ENCODE peak calls at places on chromosome 2, in seven cellular contexts. One of them, this sample, is unnamed.

GRCh38 chr2:235917506-235917905 is 250.7 kb downstream of the GBX2 start:
- DNase-seq in activated CD8-positive, alpha-beta memory T cell treated with anti-CD3 and anti-CD28 coated beads for 48 hours: no peak
- DNase-seq in NCI-H1105 treated with DMSO at 0.1 percent for 48 hours: peak
- DNase-seq in stimulated activated CD8-positive, alpha-beta memory T cell treated with anti-CD3 and anti-CD28 coated beads, Interleukin-2, amount 100 ng/mL, for 48 hours: no peak
- DNase-seq in SJSA1: no peak
- DNase-seq in HEK293T: no peak
- DNase-seq in endothelial cell: no peak
- DNase-seq in this sample: no peak

GRCh38 chr2:164910091-164910899 is 45.0 kb downstream of the SLC38A11 start:
- DNase-seq in endothelial cell: no peak
- DNase-seq in stimulated activated CD8-positive, alpha-beta memory T cell treated with anti-CD3 and anti-CD28 coated beads, Interleukin-2, amount 100 ng/mL, for 48 hours: no peak
- DNase-seq in SJSA1: no peak
- DNase-seq in NCI-H1105 treated with DMSO at 0.1 percent for 48 hours: peak
- DNase-seq in HEK293T: peak
- DNase-seq in activated CD8-positive, alpha-beta memory T cell treated with anti-CD3 and anti-CD28 coated beads for 48 hours: no peak
- DNase-seq in this sample: no peak

GRCh38 chr2:200453853-200454524 is 55.9 kb downstream of the KCTD18 start:
- DNase-seq in stimulated activated CD8-positive, alpha-beta memory T cell treated with anti-CD3 and anti-CD28 coated beads, Interleukin-2, amount 100 ng/mL, for 48 hours: no peak
- DNase-seq in endothelial cell: no peak
- DNase-seq in NCI-H1105 treated with DMSO at 0.1 percent for 48 hours: no peak
- DNase-seq in activated CD8-positive, alpha-beta memory T cell treated with anti-CD3 and anti-CD28 coated beads for 48 hours: no peak
- DNase-seq in SJSA1: no peak
- DNase-seq in HEK293T: no peak
- DNase-seq in this sample: no peak

GRCh38 chr2:109486711-109487130 is 127.0 kb downstream of the SEPTIN10 start:
- DNase-seq in endothelial cell: no peak
- DNase-seq in stimulated activated CD8-positive, alpha-beta memory T cell treated with anti-CD3 and anti-CD28 coated beads, Interleukin-2, amount 100 ng/mL, for 48 hours: no peak
- DNase-seq in NCI-H1105 treated with DMSO at 0.1 percent for 48 hours: no peak
- DNase-seq in SJSA1: no peak
- DNase-seq in activated CD8-positive, alpha-beta memory T cell treated with anti-CD3 and anti-CD28 coated beads for 48 hours: no peak
- DNase-seq in HEK293T: no peak
- DNase-seq in this sample: no peak

GRCh38 chr2:62197017-62197586 is 1.2 kb downstream of the B3GNT2 start:
- DNase-seq in HEK293T: peak
- DNase-seq in NCI-H1105 treated with DMSO at 0.1 percent for 48 hours: no peak
- DNase-seq in endothelial cell: peak
- DNase-seq in stimulated activated CD8-positive, alpha-beta memory T cell treated with anti-CD3 and anti-CD28 coated beads, Interleukin-2, amount 100 ng/mL, for 48 hours: peak
- DNase-seq in SJSA1: no peak
- DNase-seq in activated CD8-positive, alpha-beta memory T cell treated with anti-CD3 and anti-CD28 coated beads for 48 hours: peak
- DNase-seq in this sample: no peak

GRCh38 chr2:15560404-15560987 is 638 bp downstream of the NBAS start:
- DNase-seq in HEK293T: peak
- DNase-seq in SJSA1: no peak
- DNase-seq in stimulated activated CD8-positive, alpha-beta memory T cell treated with anti-CD3 and anti-CD28 coated beads, Interleukin-2, amount 100 ng/mL, for 48 hours: no peak
- DNase-seq in endothelial cell: peak
- DNase-seq in activated CD8-positive, alpha-beta memory T cell treated with anti-CD3 and anti-CD28 coated beads for 48 hours: no peak
- DNase-seq in NCI-H1105 treated with DMSO at 0.1 percent for 48 hours: peak
- DNase-seq in this sample: no peak

GRCh38 chr2:182646763-182647498 is 69.1 kb upstream of the DNAJC10 start:
- DNase-seq in activated CD8-positive, alpha-beta memory T cell treated with anti-CD3 and anti-CD28 coated beads for 48 hours: no peak
- DNase-seq in endothelial cell: no peak
- DNase-seq in NCI-H1105 treated with DMSO at 0.1 percent for 48 hours: no peak
- DNase-seq in SJSA1: no peak
- DNase-seq in stimulated activated CD8-positive, alpha-beta memory T cell treated with anti-CD3 and anti-CD28 coated beads, Interleukin-2, amount 100 ng/mL, for 48 hours: no peak
- DNase-seq in HEK293T: no peak
- DNase-seq in this sample: no peak

GRCh38 chr2:230706053-230706498 is 6.6 kb upstream of the CAB39 start:
- DNase-seq in HEK293T: no peak
- DNase-seq in SJSA1: no peak
- DNase-seq in endothelial cell: no peak
- DNase-seq in activated CD8-positive, alpha-beta memory T cell treated with anti-CD3 and anti-CD28 coated beads for 48 hours: no peak
- DNase-seq in NCI-H1105 treated with DMSO at 0.1 percent for 48 hours: no peak
- DNase-seq in stimulated activated CD8-positive, alpha-beta memory T cell treated with anti-CD3 and anti-CD28 coated beads, Interleukin-2, amount 100 ng/mL, for 48 hours: no peak
- DNase-seq in this sample: no peak

GRCh38 chr2:83584674-83585073 is 874.4 kb downstream of the SUCLG1 start:
- DNase-seq in stimulated activated CD8-positive, alpha-beta memory T cell treated with anti-CD3 and anti-CD28 coated beads, Interleukin-2, amount 100 ng/mL, for 48 hours: no peak
- DNase-seq in NCI-H1105 treated with DMSO at 0.1 percent for 48 hours: no peak
- DNase-seq in activated CD8-positive, alpha-beta memory T cell treated with anti-CD3 and anti-CD28 coated beads for 48 hours: no peak
- DNase-seq in endothelial cell: no peak
- DNase-seq in SJSA1: no peak
- DNase-seq in HEK293T: no peak
- DNase-seq in this sample: no peak

GRCh38 chr2:71327916-71328315 is 3.7 kb upstream of the ZNF638 start:
- DNase-seq in NCI-H1105 treated with DMSO at 0.1 percent for 48 hours: no peak
- DNase-seq in SJSA1: no peak
- DNase-seq in HEK293T: no peak
- DNase-seq in endothelial cell: no peak
- DNase-seq in activated CD8-positive, alpha-beta memory T cell treated with anti-CD3 and anti-CD28 coated beads for 48 hours: no peak
- DNase-seq in stimulated activated CD8-positive, alpha-beta memory T cell treated with anti-CD3 and anti-CD28 coated beads, Interleukin-2, amount 100 ng/mL, for 48 hours: no peak
- DNase-seq in this sample: no peak

GRCh38 chr2:225270053-225270452 is 129.5 kb upstream of the NYAP2 start:
- DNase-seq in HEK293T: no peak
- DNase-seq in NCI-H1105 treated with DMSO at 0.1 percent for 48 hours: no peak
- DNase-seq in SJSA1: no peak
- DNase-seq in stimulated activated CD8-positive, alpha-beta memory T cell treated with anti-CD3 and anti-CD28 coated beads, Interleukin-2, amount 100 ng/mL, for 48 hours: no peak
- DNase-seq in endothelial cell: no peak
- DNase-seq in activated CD8-positive, alpha-beta memory T cell treated with anti-CD3 and anti-CD28 coated beads for 48 hours: no peak
- DNase-seq in this sample: no peak

GRCh38 chr2:195049372-195050031 is 607.5 kb upstream of the SLC39A10 start:
- DNase-seq in SJSA1: no peak
- DNase-seq in HEK293T: no peak
- DNase-seq in NCI-H1105 treated with DMSO at 0.1 percent for 48 hours: no peak
- DNase-seq in endothelial cell: no peak
- DNase-seq in stimulated activated CD8-positive, alpha-beta memory T cell treated with anti-CD3 and anti-CD28 coated beads, Interleukin-2, amount 100 ng/mL, for 48 hours: no peak
- DNase-seq in activated CD8-positive, alpha-beta memory T cell treated with anti-CD3 and anti-CD28 coated beads for 48 hours: no peak
- DNase-seq in this sample: no peak

GRCh38 chr2:46333912-46334311 is 36.7 kb downstream of the EPAS1 start:
- DNase-seq in endothelial cell: no peak
- DNase-seq in activated CD8-positive, alpha-beta memory T cell treated with anti-CD3 and anti-CD28 coated beads for 48 hours: no peak
- DNase-seq in SJSA1: no peak
- DNase-seq in NCI-H1105 treated with DMSO at 0.1 percent for 48 hours: no peak
- DNase-seq in HEK293T: no peak
- DNase-seq in stimulated activated CD8-positive, alpha-beta memory T cell treated with anti-CD3 and anti-CD28 coated beads, Interleukin-2, amount 100 ng/mL, for 48 hours: no peak
- DNase-seq in this sample: no peak

GRCh38 chr2:218081695-218082094 is 12.6 kb downstream of the RUFY4 start:
- DNase-seq in NCI-H1105 treated with DMSO at 0.1 percent for 48 hours: no peak
- DNase-seq in SJSA1: peak
- DNase-seq in endothelial cell: no peak
- DNase-seq in stimulated activated CD8-positive, alpha-beta memory T cell treated with anti-CD3 and anti-CD28 coated beads, Interleukin-2, amount 100 ng/mL, for 48 hours: no peak
- DNase-seq in activated CD8-positive, alpha-beta memory T cell treated with anti-CD3 and anti-CD28 coated beads for 48 hours: no peak
- DNase-seq in HEK293T: no peak
- DNase-seq in this sample: no peak

GRCh38 chr2:171814883-171815282 is 79.2 kb downstream of the SLC25A12 start:
- DNase-seq in activated CD8-positive, alpha-beta memory T cell treated with anti-CD3 and anti-CD28 coated beads for 48 hours: no peak
- DNase-seq in NCI-H1105 treated with DMSO at 0.1 percent for 48 hours: no peak
- DNase-seq in SJSA1: no peak
- DNase-seq in endothelial cell: no peak
- DNase-seq in stimulated activated CD8-positive, alpha-beta memory T cell treated with anti-CD3 and anti-CD28 coated beads, Interleukin-2, amount 100 ng/mL, for 48 hours: no peak
- DNase-seq in HEK293T: no peak
- DNase-seq in this sample: no peak

GRCh38 chr2:47772343-47772742 is 10.6 kb upstream of the MSH6 start:
- DNase-seq in HEK293T: no peak
- DNase-seq in endothelial cell: no peak
- DNase-seq in activated CD8-positive, alpha-beta memory T cell treated with anti-CD3 and anti-CD28 coated beads for 48 hours: no peak
- DNase-seq in SJSA1: no peak
- DNase-seq in stimulated activated CD8-positive, alpha-beta memory T cell treated with anti-CD3 and anti-CD28 coated beads, Interleukin-2, amount 100 ng/mL, for 48 hours: no peak
- DNase-seq in NCI-H1105 treated with DMSO at 0.1 percent for 48 hours: no peak
- DNase-seq in this sample: no peak

GRCh38 chr2:47002480-47003381 is 87.1 kb upstream of the MCFD2 start:
- DNase-seq in SJSA1: no peak
- DNase-seq in NCI-H1105 treated with DMSO at 0.1 percent for 48 hours: no peak
- DNase-seq in stimulated activated CD8-positive, alpha-beta memory T cell treated with anti-CD3 and anti-CD28 coated beads, Interleukin-2, amount 100 ng/mL, for 48 hours: no peak
- DNase-seq in endothelial cell: no peak
- DNase-seq in activated CD8-positive, alpha-beta memory T cell treated with anti-CD3 and anti-CD28 coated beads for 48 hours: no peak
- DNase-seq in HEK293T: no peak
- DNase-seq in this sample: no peak

GRCh38 chr2:187422277-187422676 is 25.8 kb downstream of the CALCRL start:
- DNase-seq in endothelial cell: no peak
- DNase-seq in activated CD8-positive, alpha-beta memory T cell treated with anti-CD3 and anti-CD28 coated beads for 48 hours: no peak
- DNase-seq in HEK293T: no peak
- DNase-seq in stimulated activated CD8-positive, alpha-beta memory T cell treated with anti-CD3 and anti-CD28 coated beads, Interleukin-2, amount 100 ng/mL, for 48 hours: no peak
- DNase-seq in SJSA1: no peak
- DNase-seq in NCI-H1105 treated with DMSO at 0.1 percent for 48 hours: no peak
- DNase-seq in this sample: no peak

GRCh38 chr2:9837451-9837850 is 5.8 kb upstream of the TAF1B start:
- DNase-seq in NCI-H1105 treated with DMSO at 0.1 percent for 48 hours: no peak
- DNase-seq in SJSA1: no peak
- DNase-seq in stimulated activated CD8-positive, alpha-beta memory T cell treated with anti-CD3 and anti-CD28 coated beads, Interleukin-2, amount 100 ng/mL, for 48 hours: no peak
- DNase-seq in activated CD8-positive, alpha-beta memory T cell treated with anti-CD3 and anti-CD28 coated beads for 48 hours: no peak
- DNase-seq in HEK293T: no peak
- DNase-seq in endothelial cell: no peak
- DNase-seq in this sample: no peak

GRCh38 chr2:20467789-20468548 is 21.1 kb downstream of the RHOB start:
- DNase-seq in HEK293T: no peak
- DNase-seq in endothelial cell: no peak
- DNase-seq in NCI-H1105 treated with DMSO at 0.1 percent for 48 hours: no peak
- DNase-seq in activated CD8-positive, alpha-beta memory T cell treated with anti-CD3 and anti-CD28 coated beads for 48 hours: no peak
- DNase-seq in stimulated activated CD8-positive, alpha-beta memory T cell treated with anti-CD3 and anti-CD28 coated beads, Interleukin-2, amount 100 ng/mL, for 48 hours: no peak
- DNase-seq in SJSA1: peak
- DNase-seq in this sample: no peak

GRCh38 chr2:221549143-221549542 is 23.0 kb downstream of the EPHA4 start:
- DNase-seq in activated CD8-positive, alpha-beta memory T cell treated with anti-CD3 and anti-CD28 coated beads for 48 hours: no peak
- DNase-seq in HEK293T: no peak
- DNase-seq in endothelial cell: no peak
- DNase-seq in stimulated activated CD8-positive, alpha-beta memory T cell treated with anti-CD3 and anti-CD28 coated beads, Interleukin-2, amount 100 ng/mL, for 48 hours: no peak
- DNase-seq in NCI-H1105 treated with DMSO at 0.1 percent for 48 hours: no peak
- DNase-seq in SJSA1: no peak
- DNase-seq in this sample: no peak

GRCh38 chr2:86199834-86200177 is 549 bp downstream of the MRPL35 start:
- DNase-seq in endothelial cell: no peak
- DNase-seq in stimulated activated CD8-positive, alpha-beta memory T cell treated with anti-CD3 and anti-CD28 coated beads, Interleukin-2, amount 100 ng/mL, for 48 hours: no peak
- DNase-seq in HEK293T: no peak
- DNase-seq in activated CD8-positive, alpha-beta memory T cell treated with anti-CD3 and anti-CD28 coated beads for 48 hours: no peak
- DNase-seq in SJSA1: no peak
- DNase-seq in NCI-H1105 treated with DMSO at 0.1 percent for 48 hours: no peak
- DNase-seq in this sample: no peak

This sample was measured in tibial nerve.